ENCODE peak calls at places on chromosome 19, in seven cellular contexts. E, R, J, S, Y, B and U are unnamed samples.

GRCh38 chr19:35223856-35224505 is 4.6 kb downstream of the FAM187B start:
- DNase-seq in R (peak), J (no peak), E (no peak), S (no peak), B (no peak), Y (no peak), U (no peak)

GRCh38 chr19:38861368-38861767 is 11.6 kb upstream of the HNRNPL start:
- DNase-seq in Y (no peak), E (no peak), R (no peak), B (no peak), S (no peak), J (no peak), U (no peak)

GRCh38 chr19:58581227-58582141 is 8.3 kb upstream of the MZF1 start:
- DNase-seq in J (peak), E (peak), Y (peak), B (peak), S (no peak), R (peak), U (peak)

GRCh38 chr19:942133-942645 is 16.4 kb downstream of the ARID3A start:
- DNase-seq in J (no peak), Y (no peak), E (no peak), S (no peak), R (no peak), B (no peak), U (no peak)

GRCh38 chr19:41376241-41376997 is at the start of gene TMEM91:
- DNase-seq in Y (no peak), J (no peak), E (no peak), S (no peak), B (peak), R (no peak), U (no peak)

GRCh38 chr19:51887522-51888498 is at the start of gene ZNF577:
- DNase-seq in E (peak), J (peak), R (peak), S (peak), B (peak), Y (peak), U (peak)

GRCh38 chr19:3443840-3444694 is 36.3 kb downstream of the SMIM24 start:
- DNase-seq in S (no peak), B (peak), R (no peak), E (peak), J (no peak), Y (no peak), U (no peak)

GRCh38 chr19:40277356-40277755 is 7.8 kb downstream of the AKT2 start:
- DNase-seq in B (no peak), S (no peak), Y (no peak), J (no peak), E (no peak), R (no peak), U (no peak)

GRCh38 chr19:31962565-31962996 is 382.8 kb upstream of the ZNF507 start:
- DNase-seq in B (no peak), S (no peak), R (no peak), Y (no peak), E (no peak), J (no peak), U (no peak)

GRCh38 chr19:34298891-34299510 is 44.6 kb downstream of the GARRE1 start:
- DNase-seq in R (no peak), B (no peak), Y (no peak), E (no peak), J (no peak), S (no peak), U (no peak)

GRCh38 chr19:17737690-17738153 is 13.6 kb upstream of the FCHO1 start:
- DNase-seq in S (no peak), B (no peak), E (no peak), Y (no peak), R (no peak), J (no peak), U (no peak)

GRCh38 chr19:6744381-6745288 is 5.2 kb downstream of the TRIP10 start:
- DNase-seq in Y (no peak), B (peak), E (peak), J (no peak), S (peak), R (no peak), U (no peak)

GRCh38 chr19:14072535-14073231 is at the start of gene MISP3:
- DNase-seq in Y (peak), E (peak), J (no peak), S (no peak), B (peak), R (peak), U (peak)

GRCh38 chr19:49687566-49688316 is 1.7 kb upstream of the ADM5 start:
- DNase-seq in S (no peak), R (no peak), E (no peak), Y (no peak), B (no peak), J (no peak), U (no peak)

GRCh38 chr19:16444273-16444597 is 27.5 kb downstream of the EPS15L1 start:
- DNase-seq in Y (no peak), B (no peak), J (no peak), S (no peak), E (no peak), R (no peak), U (no peak)

GRCh38 chr19:46745521-46746280 is at the start of gene FKRP:
- DNase-seq in E (no peak), J (no peak), Y (no peak), S (no peak), R (peak), B (peak), U (peak)

GRCh38 chr19:53864308-53864836 is 3.3 kb upstream of the MYADM start:
- DNase-seq in E (peak), B (no peak), R (no peak), S (no peak), Y (no peak), J (no peak), U (no peak)

GRCh38 chr19:43780706-43781525 is at the start of gene KCNN4:
- DNase-seq in R (peak), J (peak), S (no peak), Y (peak), B (no peak), E (no peak), U (peak)

GRCh38 chr19:17137417-17137816 is 61.8 kb downstream of the MYO9B start:
- DNase-seq in Y (no peak), J (no peak), B (no peak), R (no peak), S (no peak), E (no peak), U (no peak)

GRCh38 chr19:35879770-35880317 is 11.5 kb downstream of the APLP1 start:
- DNase-seq in S (peak), J (peak), Y (no peak), B (peak), E (peak), R (peak), U (peak)

GRCh38 chr19:20482721-20483120 is 82.9 kb downstream of the ZNF737 start:
- DNase-seq in Y (no peak), E (no peak), B (no peak), R (peak), J (no peak), S (no peak), U (peak)